ENCODE peak calls at places on chromosomes 5 and 9, in nine cellular contexts. P is GM23338; R is hepatocyte; N is aorta; J is neuronal stem cell; I is IMR-90; H is CD8-positive, alpha-beta memory T cell; F is K562; V is tibial nerve. S is an unnamed sample.

GRCh38 chr5:176741566-176742211 is 68.7 kb upstream of the UNC5A start:
- DNase-seq in H (no peak), V (no peak), N (peak; percentile 59), J (no peak), I (no peak), P (no peak), R (no peak), F (no peak), S (no peak)

GRCh38 chr5:5967945-5968344 is 410.4 kb downstream of the MED10 start:
- DNase-seq in P (no peak), I (no peak), R (no peak), V (no peak), H (no peak), J (no peak), N (no peak), F (no peak), S (no peak)

GRCh38 chr5:112848116-112848811 is 12.8 kb upstream of the SRP19 start:
- DNase-seq in V (peak; percentile 15), P (peak; percentile 95), H (no peak), R (peak; percentile 67), J (peak; percentile 54), N (no peak), F (peak; percentile 33), I (peak; percentile 78), S (peak; percentile 43)

GRCh38 chr5:115309751-115310370 is 13.4 kb upstream of the CCDC112 start:
- DNase-seq in I (peak; percentile 58), P (peak; percentile 66), J (no peak), N (no peak), H (no peak), F (peak; percentile 15), V (no peak), R (peak; percentile 40), S (peak; percentile 56)

GRCh38 chr9:4538621-4539020 is 48.4 kb downstream of the SLC1A1 start:
- DNase-seq in N (no peak), J (no peak), P (no peak), V (no peak), R (no peak), H (no peak), I (no peak), F (no peak), S (no peak)

GRCh38 chr5:140341591-140341990 is 4.8 kb downstream of the HBEGF start:
- DNase-seq in R (no peak), F (no peak), N (peak; percentile 92), H (no peak), V (no peak), I (no peak), P (no peak), J (no peak), S (no peak)

GRCh38 chr9:88988796-88989641 is 2.2 kb upstream of the S1PR3 start:
- DNase-seq in V (no peak), R (no peak), N (no peak), J (no peak), H (no peak), I (peak; percentile 69), F (no peak), P (no peak), S (peak; percentile 27)

GRCh38 chr9:10252174-10252573 is 360.6 kb downstream of the PTPRD start:
- DNase-seq in R (peak; percentile 11), V (no peak), H (no peak), P (no peak), N (no peak), I (no peak), F (no peak), J (no peak), S (no peak)

GRCh38 chr9:120904061-120904998 is 22.3 kb downstream of the TRAF1 start:
- DNase-seq in V (no peak), F (no peak), H (peak; percentile 80), P (no peak), J (no peak), N (no peak), R (no peak), I (no peak), S (no peak)

GRCh38 chr9:17057729-17058128 is 77.1 kb upstream of the CNTLN start:
- DNase-seq in I (no peak), F (no peak), J (no peak), P (no peak), H (no peak), N (no peak), R (no peak), V (no peak), S (no peak)

GRCh38 chr9:78035369-78035993 is 3.9 kb upstream of the GNAQ start:
- DNase-seq in R (peak; percentile 87), F (peak; percentile 45), J (peak; percentile 74), H (peak; percentile 60), V (peak; percentile 57), I (peak; percentile 84), P (peak; percentile 86), N (no peak), S (peak; percentile 76)

GRCh38 chr5:8857051-8857450 is 688.8 kb downstream of the SEMA5A start:
- DNase-seq in F (no peak), H (no peak), R (no peak), N (no peak), P (no peak), I (peak; percentile 16), V (no peak), J (no peak), S (no peak)

GRCh38 chr5:141430332-141431113 is at the start of gene PCDHGA12:
- DNase-seq in N (no peak), H (no peak), J (no peak), V (peak; percentile 38), P (peak; percentile 42), I (peak; percentile 87), F (peak; percentile 19), R (no peak), S (no peak)

GRCh38 chr9:76729116-76729515 is 35.1 kb upstream of the PCA3 start:
- DNase-seq in F (no peak), J (no peak), H (no peak), P (no peak), I (no peak), R (no peak), N (no peak), V (no peak), S (no peak)

GRCh38 chr9:98805506-98806272 is 1.8 kb upstream of the GALNT12 start:
- DNase-seq in N (no peak), V (no peak), I (peak; percentile 86), H (no peak), P (no peak), R (peak; percentile 74), J (no peak), F (no peak), S (no peak)

GRCh38 chr5:62284946-62285891 is 20.8 kb upstream of the KIF2A start:
- DNase-seq in F (peak; percentile 51), V (no peak), P (no peak), N (no peak), J (no peak), R (no peak), I (no peak), H (no peak), S (peak; percentile 78)

GRCh38 chr9:69036319-69036718 is 767 bp downstream of the FXN start:
- DNase-seq in F (peak; percentile 40), N (no peak), P (peak; percentile 38), I (peak; percentile 13), R (peak; percentile 32), J (no peak), V (no peak), H (no peak), S (no peak)

GRCh38 chr5:146025108-146025507 is 80.3 kb downstream of the PLAC8L1 start:
- DNase-seq in R (peak; percentile 39), F (no peak), I (no peak), H (no peak), V (no peak), J (no peak), N (no peak), P (no peak), S (no peak)

GRCh38 chr9:133155156-133155555 is 8.6 kb downstream of the GBGT1 start:
- DNase-seq in F (no peak), I (no peak), J (no peak), R (no peak), P (no peak), N (peak; percentile 55), V (no peak), H (peak; percentile 38), S (no peak)

GRCh38 chr5:93246093-93246855 is 334.7 kb downstream of the NR2F1-AS1 start:
- DNase-seq in H (no peak), R (peak; percentile 54), N (no peak), I (peak; percentile 47), J (peak; percentile 82), F (no peak), V (no peak), P (peak; percentile 34), S (no peak)
- H3K4me1 ChIP-seq in H (no peaks in the 10 kb centered on the region), R (peaks cover 19% of the 10 kb centered on the region), N (no peaks in the 10 kb centered on the region), I (peaks cover 6% of the 10 kb centered on the region), J (peaks cover 25% of the 10 kb centered on the region), F (no peaks in the 10 kb centered on the region), V (peaks cover 18% of the 10 kb centered on the region), P (peaks cover 9% of the 10 kb centered on the region), S (no peaks in the 10 kb centered on the region)

GRCh38 chr9:87713990-87714335 is 12.0 kb upstream of the CTSL start:
- DNase-seq in H (no peak), J (no peak), I (no peak), N (no peak), V (no peak), F (no peak), R (no peak), P (no peak), S (no peak)
- H3K27ac ChIP-seq in H (no peak overlapping the region), J (no peak overlapping the region), I (peak overlapping the region; percentile 98), N (no peak overlapping the region), V (peak overlapping the region; percentile 80), F (peak overlapping the region; percentile 95), R (peak overlapping the region; percentile 89), P (no peak overlapping the region), S (no peak overlapping the region)

GRCh38 chr5:159775890-159776289 is 140.4 kb upstream of the ADRA1B start:
- DNase-seq in P (no peak), F (no peak), H (no peak), N (no peak), V (no peak), J (no peak), R (no peak), I (peak; percentile 10), S (no peak)

GRCh38 chr5:159774476-159775031 is 141.7 kb upstream of the ADRA1B start:
- DNase-seq in I (no peak), V (no peak), R (no peak), J (no peak), H (no peak), F (no peak), P (peak; percentile 75), N (no peak), S (no peak)

GRCh38 chr5:159772698-159773061 is 143.6 kb upstream of the ADRA1B start:
- DNase-seq in N (no peak), R (no peak), F (no peak), P (no peak), H (no peak), I (no peak), V (no peak), J (no peak), S (no peak)

GRCh38 chr5:159777049-159777448 is 139.2 kb upstream of the ADRA1B start:
- DNase-seq in J (no peak), R (no peak), V (no peak), N (no peak), I (peak; percentile 12), F (no peak), H (no peak), P (no peak), S (no peak)

GRCh38 chr5:159773062-159773924 is 143.0 kb upstream of the ADRA1B start:
- DNase-seq in P (peak; percentile 71), N (peak; percentile 96), H (peak; percentile 69), V (peak; percentile 48), F (peak; percentile 45), I (peak; percentile 90), R (peak; percentile 88), J (peak; percentile 37), S (peak; percentile 2)
- H3K4me1 ChIP-seq in P (peaks cover 25% of the 10 kb centered on the region), N (peaks cover 6% of the 10 kb centered on the region), H (no peaks in the 10 kb centered on the region), V (no peaks in the 10 kb centered on the region), F (no peaks in the 10 kb centered on the region), I (peaks cover 3% of the 10 kb centered on the region), R (peaks cover 4% of the 10 kb centered on the region), J (no peaks in the 10 kb centered on the region), S (no peaks in the 10 kb centered on the region)

GRCh38 chr9:109813310-109813709 is 33.3 kb downstream of the PALM2AKAP2 start:
- DNase-seq in R (no peak), H (no peak), N (no peak), J (no peak), I (no peak), F (no peak), V (no peak), P (no peak), S (no peak)
- H3K27ac ChIP-seq in R (no peak overlapping the region), H (no peak overlapping the region), N (no peak overlapping the region), J (no peak overlapping the region), I (no peak overlapping the region), F (no peak overlapping the region), V (no peak overlapping the region), P (no peak overlapping the region), S (no peak overlapping the region)

S was measured in naive thymus-derived CD4-positive, alpha-beta T cell.